ENCODE peak calls at places on chromosomes 3 and 15, in six cellular contexts. U is C1 segment of cervical spinal cord, E is fibroblast of the aortic adventitia, M is GM04504, P is EL, O is fibroblast of mammary gland. H is an unnamed sample.

GRCh38 chr15:58070801-58071418 is 5.4 kb upstream of the ALDH1A2 start:
- DNase-seq in U (no peak), E (peak; percentile 65), M (peak; percentile 19), P (peak; percentile 67), O (peak; percentile 67), H (peak; percentile 23)

GRCh38 chr15:43541785-43542184 is 24.4 kb downstream of the MAP1A start:
- DNase-seq in U (no peak), E (peak; percentile 57), M (no peak), P (no peak), O (peak; percentile 63), H (no peak)

GRCh38 chr15:42194502-42194901 is 13.6 kb downstream of the VPS39 start:
- DNase-seq in U (no peak), E (peak; percentile 4), M (no peak), P (peak; percentile 79), O (peak; percentile 89), H (no peak)

GRCh38 chr3:184685646-184686045 is 26.2 kb downstream of the MAGEF1 start:
- DNase-seq in U (no peak), E (no peak), M (no peak), P (no peak), O (no peak), H (no peak)

GRCh38 chr3:110420158-110420641 is 651.4 kb upstream of the NECTIN3 start:
- DNase-seq in U (no peak), E (peak; percentile 90), M (peak; percentile 76), P (peak; percentile 90), O (peak; percentile 86), H (no peak)

GRCh38 chr3:49279376-49279775 is 2.3 kb upstream of the C3orf62 start:
- DNase-seq in U (no peak), E (peak; percentile 67), M (peak; percentile 25), P (no peak), O (peak; percentile 66), H (no peak)

GRCh38 chr3:151283907-151284461 is 5.6 kb upstream of the P2RY14 start:
- DNase-seq in U (no peak), E (peak; percentile 73), M (no peak), P (no peak), O (peak; percentile 64), H (no peak)

GRCh38 chr15:55958349-55958748 is 35.1 kb downstream of the NEDD4 start:
- DNase-seq in U (no peak), E (no peak), M (no peak), P (no peak), O (no peak), H (no peak)

GRCh38 chr3:108100906-108101305 is 10.1 kb upstream of the CD47 start:
- DNase-seq in U (no peak), E (no peak), M (no peak), P (no peak), O (no peak), H (no peak)

GRCh38 chr3:15330031-15330596 is 2.3 kb downstream of the SH3BP5 start:
- DNase-seq in U (no peak), E (peak; percentile 91), M (no peak), P (no peak), O (peak; percentile 97), H (no peak)

GRCh38 chr3:39960515-39961403 is 151.3 kb downstream of the MYRIP start:
- DNase-seq in U (no peak), E (peak; percentile 61), M (no peak), P (no peak), O (peak; percentile 15), H (no peak)

GRCh38 chr3:190747566-190747965 is 114.9 kb downstream of the GMNC start:
- DNase-seq in U (no peak), E (peak; percentile 62), M (no peak), P (no peak), O (no peak), H (no peak)

GRCh38 chr3:61808526-61808925 is 247.2 kb downstream of the PTPRG start:
- DNase-seq in U (no peak), E (peak; percentile 89), M (no peak), P (no peak), O (peak; percentile 76), H (no peak)

GRCh38 chr3:126578702-126579101 is 20.0 kb upstream of the C3orf22 start:
- DNase-seq in U (no peak), E (no peak), M (no peak), P (no peak), O (no peak), H (no peak)

GRCh38 chr3:68919000-68919399 is 13.3 kb downstream of the TAFA4 start:
- DNase-seq in U (no peak), E (peak; percentile 29), M (no peak), P (peak; percentile 8), O (peak; percentile 8), H (no peak)

GRCh38 chr3:52645549-52645948 is 40.2 kb downstream of the PBRM1 start:
- DNase-seq in U (no peak), E (no peak), M (no peak), P (no peak), O (no peak), H (no peak)

GRCh38 chr3:62493116-62493801 is 119.9 kb upstream of the FEZF2 start:
- DNase-seq in U (no peak), E (peak; percentile 2), M (no peak), P (no peak), O (peak; percentile 14), H (no peak)

H was measured in HuH-7.5.